ENCODE peak calls at places on chromosome 18, in nine cellular contexts. H, T, J, G, W, A, N, E and D are unnamed samples.

GRCh38 chr18:21241224-21242131 is 554 bp upstream of the GREB1L start:
- DNase-seq in E (peak), N (no peak), W (peak), H (no peak), J (no peak), G (peak), T (peak), A (no peak), D (peak)

GRCh38 chr18:69567813-69568488 is 167.3 kb downstream of the DOK6 start:
- DNase-seq in T (no peak), N (no peak), J (no peak), W (peak), G (no peak), E (peak), A (no peak), H (no peak), D (no peak)

GRCh38 chr18:69845588-69846506 is 101.8 kb downstream of the CD226 start:
- DNase-seq in T (no peak), E (no peak), G (no peak), H (peak), W (peak), J (no peak), A (no peak), N (no peak), D (peak)

GRCh38 chr18:42113529-42114191 is 158.6 kb downstream of the PIK3C3 start:
- DNase-seq in J (no peak), W (peak), T (peak), G (no peak), E (no peak), A (peak), H (no peak), N (no peak), D (no peak)

GRCh38 chr18:2425426-2426317 is 145.6 kb downstream of the METTL4 start:
- DNase-seq in J (no peak), A (no peak), G (no peak), E (no peak), T (peak), H (no peak), W (no peak), N (no peak), D (no peak)

GRCh38 chr18:33440011-33440383 is 524 bp downstream of the CCDC178 start:
- DNase-seq in J (no peak), G (peak), N (peak), E (peak), H (peak), W (peak), T (peak), A (peak), D (peak)

GRCh38 chr18:43526436-43527150 is 249.3 kb upstream of the SYT4 start:
- DNase-seq in T (no peak), E (no peak), A (no peak), G (no peak), H (no peak), J (no peak), N (peak), W (peak), D (no peak)

GRCh38 chr18:78293516-78293915 is 686.1 kb upstream of the SALL3 start:
- DNase-seq in N (no peak), W (no peak), E (peak), G (no peak), H (no peak), T (no peak), A (no peak), J (no peak), D (no peak)

GRCh38 chr18:34647251-34647650 is 62.8 kb upstream of the DTNA start:
- DNase-seq in N (no peak), G (no peak), A (no peak), W (no peak), H (peak), J (no peak), T (no peak), E (peak), D (peak)

GRCh38 chr18:1062592-1062991 is 157.9 kb downstream of the ADCYAP1 start:
- DNase-seq in H (no peak), T (no peak), N (no peak), W (no peak), A (no peak), J (no peak), G (no peak), E (peak), D (peak)

GRCh38 chr18:48934708-48935432 is 15.9 kb downstream of the SMAD7 start:
- DNase-seq in A (no peak), N (no peak), H (no peak), T (no peak), J (no peak), G (peak), W (no peak), E (no peak), D (no peak)

GRCh38 chr18:5966514-5966913 is 71.2 kb upstream of the TMEM200C start:
- DNase-seq in G (no peak), T (peak), H (no peak), W (no peak), J (no peak), A (no peak), E (no peak), N (no peak), D (no peak)

GRCh38 chr18:24397131-24397693 is 412 bp downstream of the OSBPL1A start:
- DNase-seq in J (peak), A (peak), H (peak), W (peak), T (peak), E (peak), N (peak), G (no peak), D (peak)

GRCh38 chr18:29874519-29875098 is 1167.9 kb downstream of the DSC3 start:
- DNase-seq in N (peak), T (peak), J (no peak), E (peak), W (peak), A (no peak), H (no peak), G (no peak), D (peak)